ENCODE peak calls at places on chromosomes 2 and 18, in eight cellular contexts. One of them, this sample, is unnamed.

GRCh38 chr18:79616651-79617518 is 62.7 kb upstream of the CTDP1 start:
- DNase-seq in endothelial cell of umbilical vein: no peak
- DNase-seq in heart left ventricle: no peak
- DNase-seq in right atrium auricular region: no peak
- DNase-seq in lower lobe of right lung: peak
- DNase-seq in heart right ventricle: no peak
- DNase-seq in GM12864: no peak
- DNase-seq in transverse colon: peak
- DNase-seq in this sample: no peak

GRCh38 chr2:37775908-37776250 is 104.4 kb upstream of the CDC42EP3 start:
- DNase-seq in endothelial cell of umbilical vein: no peak
- DNase-seq in heart left ventricle: no peak
- DNase-seq in right atrium auricular region: no peak
- DNase-seq in lower lobe of right lung: no peak
- DNase-seq in heart right ventricle: no peak
- DNase-seq in GM12864: no peak
- DNase-seq in transverse colon: no peak
- DNase-seq in this sample: no peak

GRCh38 chr2:130728007-130728454 is 839 bp upstream of the GPR148 start:
- DNase-seq in endothelial cell of umbilical vein: no peak
- DNase-seq in heart left ventricle: no peak
- DNase-seq in right atrium auricular region: no peak
- DNase-seq in lower lobe of right lung: no peak
- DNase-seq in heart right ventricle: no peak
- DNase-seq in GM12864: no peak
- DNase-seq in transverse colon: peak
- DNase-seq in this sample: peak

GRCh38 chr2:240877460-240878340 is 9.1 kb downstream of the AGXT start:
- DNase-seq in endothelial cell of umbilical vein: no peak
- DNase-seq in heart left ventricle: no peak
- DNase-seq in right atrium auricular region: no peak
- DNase-seq in lower lobe of right lung: peak
- DNase-seq in heart right ventricle: no peak
- DNase-seq in GM12864: no peak
- DNase-seq in transverse colon: no peak
- DNase-seq in this sample: peak

GRCh38 chr2:234444888-234445287 is 52.0 kb downstream of the ARL4C start:
- DNase-seq in endothelial cell of umbilical vein: peak
- DNase-seq in heart left ventricle: no peak
- DNase-seq in right atrium auricular region: no peak
- DNase-seq in lower lobe of right lung: no peak
- DNase-seq in heart right ventricle: peak
- DNase-seq in GM12864: no peak
- DNase-seq in transverse colon: peak
- DNase-seq in this sample: no peak

GRCh38 chr2:149329470-149330126 is 789 bp upstream of the LYPD6 start:
- DNase-seq in endothelial cell of umbilical vein: peak
- DNase-seq in heart left ventricle: no peak
- DNase-seq in right atrium auricular region: peak
- DNase-seq in lower lobe of right lung: peak
- DNase-seq in heart right ventricle: peak
- DNase-seq in GM12864: no peak
- DNase-seq in transverse colon: peak
- DNase-seq in this sample: no peak

GRCh38 chr2:112795720-112796119 is 11.4 kb upstream of the IL1A start:
- DNase-seq in endothelial cell of umbilical vein: no peak
- DNase-seq in heart left ventricle: no peak
- DNase-seq in right atrium auricular region: no peak
- DNase-seq in lower lobe of right lung: no peak
- DNase-seq in heart right ventricle: no peak
- DNase-seq in GM12864: no peak
- DNase-seq in transverse colon: no peak
- DNase-seq in this sample: peak

GRCh38 chr2:237998530-237998929 is 31.7 kb downstream of the UBE2F start:
- DNase-seq in endothelial cell of umbilical vein: peak
- DNase-seq in heart left ventricle: no peak
- DNase-seq in right atrium auricular region: no peak
- DNase-seq in lower lobe of right lung: no peak
- DNase-seq in heart right ventricle: no peak
- DNase-seq in GM12864: peak
- DNase-seq in transverse colon: no peak
- DNase-seq in this sample: no peak

GRCh38 chr18:75546964-75547363 is 119.5 kb upstream of the SMIM21 start:
- DNase-seq in endothelial cell of umbilical vein: no peak
- DNase-seq in heart left ventricle: no peak
- DNase-seq in right atrium auricular region: no peak
- DNase-seq in lower lobe of right lung: no peak
- DNase-seq in heart right ventricle: no peak
- DNase-seq in GM12864: no peak
- DNase-seq in transverse colon: no peak
- DNase-seq in this sample: no peak

GRCh38 chr18:74266161-74266560 is 25.6 kb downstream of the CYB5A start:
- DNase-seq in endothelial cell of umbilical vein: no peak
- DNase-seq in heart left ventricle: no peak
- DNase-seq in right atrium auricular region: no peak
- DNase-seq in lower lobe of right lung: no peak
- DNase-seq in heart right ventricle: no peak
- DNase-seq in GM12864: no peak
- DNase-seq in transverse colon: no peak
- DNase-seq in this sample: no peak

GRCh38 chr18:76708036-76708726 is 114.2 kb upstream of the ZNF236 start:
- DNase-seq in endothelial cell of umbilical vein: no peak
- DNase-seq in heart left ventricle: no peak
- DNase-seq in right atrium auricular region: no peak
- DNase-seq in lower lobe of right lung: no peak
- DNase-seq in heart right ventricle: no peak
- DNase-seq in GM12864: no peak
- DNase-seq in transverse colon: no peak
- DNase-seq in this sample: no peak

GRCh38 chr2:9206991-9207640 is 504 bp downstream of the ASAP2 start:
- DNase-seq in endothelial cell of umbilical vein: peak
- DNase-seq in heart left ventricle: peak
- DNase-seq in right atrium auricular region: peak
- DNase-seq in lower lobe of right lung: peak
- DNase-seq in heart right ventricle: no peak
- DNase-seq in GM12864: no peak
- DNase-seq in transverse colon: peak
- DNase-seq in this sample: no peak

GRCh38 chr2:9740382-9741040 is 102.8 kb upstream of the TAF1B start:
- DNase-seq in endothelial cell of umbilical vein: no peak
- DNase-seq in heart left ventricle: no peak
- DNase-seq in right atrium auricular region: no peak
- DNase-seq in lower lobe of right lung: no peak
- DNase-seq in heart right ventricle: no peak
- DNase-seq in GM12864: no peak
- DNase-seq in transverse colon: no peak
- DNase-seq in this sample: no peak

GRCh38 chr18:48300463-48300961 is 108.7 kb downstream of the ZBTB7C start:
- DNase-seq in endothelial cell of umbilical vein: no peak
- DNase-seq in heart left ventricle: no peak
- DNase-seq in right atrium auricular region: no peak
- DNase-seq in lower lobe of right lung: peak
- DNase-seq in heart right ventricle: no peak
- DNase-seq in GM12864: no peak
- DNase-seq in transverse colon: peak
- DNase-seq in this sample: no peak

GRCh38 chr2:222641336-222641735 is 14.6 kb downstream of the FARSB start:
- DNase-seq in endothelial cell of umbilical vein: no peak
- DNase-seq in heart left ventricle: no peak
- DNase-seq in right atrium auricular region: no peak
- DNase-seq in lower lobe of right lung: no peak
- DNase-seq in heart right ventricle: no peak
- DNase-seq in GM12864: no peak
- DNase-seq in transverse colon: no peak
- DNase-seq in this sample: no peak

GRCh38 chr2:222756362-222756831 is 84.9 kb downstream of the MOGAT1 start:
- DNase-seq in endothelial cell of umbilical vein: no peak
- DNase-seq in heart left ventricle: no peak
- DNase-seq in right atrium auricular region: no peak
- DNase-seq in lower lobe of right lung: no peak
- DNase-seq in heart right ventricle: no peak
- DNase-seq in GM12864: no peak
- DNase-seq in transverse colon: no peak
- DNase-seq in this sample: no peak

GRCh38 chr2:221629478-221629877 is 57.4 kb upstream of the EPHA4 start:
- DNase-seq in endothelial cell of umbilical vein: no peak
- DNase-seq in heart left ventricle: no peak
- DNase-seq in right atrium auricular region: no peak
- DNase-seq in lower lobe of right lung: no peak
- DNase-seq in heart right ventricle: no peak
- DNase-seq in GM12864: no peak
- DNase-seq in transverse colon: no peak
- DNase-seq in this sample: no peak

GRCh38 chr2:151287513-151288250 is 1.8 kb downstream of the NMI start:
- DNase-seq in endothelial cell of umbilical vein: no peak
- DNase-seq in heart left ventricle: no peak
- DNase-seq in right atrium auricular region: no peak
- DNase-seq in lower lobe of right lung: no peak
- DNase-seq in heart right ventricle: no peak
- DNase-seq in GM12864: no peak
- DNase-seq in transverse colon: no peak
- DNase-seq in this sample: no peak

GRCh38 chr18:76446746-76447267 is 48.2 kb downstream of the ZNF516 start:
- DNase-seq in endothelial cell of umbilical vein: no peak
- DNase-seq in heart left ventricle: no peak
- DNase-seq in right atrium auricular region: no peak
- DNase-seq in lower lobe of right lung: no peak
- DNase-seq in heart right ventricle: no peak
- DNase-seq in GM12864: no peak
- DNase-seq in transverse colon: no peak
- DNase-seq in this sample: no peak

GRCh38 chr18:12032786-12033642 is 51.7 kb downstream of the IMPA2 start:
- DNase-seq in endothelial cell of umbilical vein: no peak
- DNase-seq in heart left ventricle: no peak
- DNase-seq in right atrium auricular region: peak
- DNase-seq in lower lobe of right lung: no peak
- DNase-seq in heart right ventricle: no peak
- DNase-seq in GM12864: no peak
- DNase-seq in transverse colon: no peak
- DNase-seq in this sample: no peak

GRCh38 chr2:73260338-73260984 is 23.8 kb downstream of the FBXO41 start:
- DNase-seq in endothelial cell of umbilical vein: peak
- DNase-seq in heart left ventricle: peak
- DNase-seq in right atrium auricular region: no peak
- DNase-seq in lower lobe of right lung: peak
- DNase-seq in heart right ventricle: peak
- DNase-seq in GM12864: no peak
- DNase-seq in transverse colon: peak
- DNase-seq in this sample: no peak
- TF ChIP-seq CTCF in endothelial cell of umbilical vein: peak
- TF ChIP-seq CTCF in heart left ventricle: peak
- TF ChIP-seq CTCF in right atrium auricular region: no peak
- TF ChIP-seq CTCF in lower lobe of right lung: peak
- TF ChIP-seq CTCF in heart right ventricle: peak
- TF ChIP-seq CTCF in GM12864: peak
- TF ChIP-seq CTCF in transverse colon: peak
- TF ChIP-seq CTCF in this sample: no peak

DNA sequence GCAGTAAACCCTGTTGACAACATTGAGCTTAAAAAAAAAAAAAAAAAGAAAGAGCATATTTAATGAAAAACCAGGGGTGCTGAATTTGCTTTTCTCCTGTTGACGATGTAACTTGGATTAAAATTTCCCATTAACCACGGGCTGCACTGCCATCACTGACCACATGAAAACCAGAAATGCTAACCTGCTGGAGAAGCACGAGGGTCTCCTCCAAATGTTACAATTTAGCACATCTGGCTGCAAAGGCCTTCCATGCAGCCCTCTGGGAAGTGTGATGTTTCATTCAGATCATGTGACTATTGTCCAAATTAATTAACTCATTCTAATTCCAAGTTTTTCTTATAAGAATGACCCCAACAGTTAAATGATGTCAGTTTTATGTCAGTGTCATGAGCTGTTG is 26.9 kb upstream of the SERPINB12 start:
- DNase-seq in endothelial cell of umbilical vein: no peak
- DNase-seq in heart left ventricle: no peak
- DNase-seq in right atrium auricular region: no peak
- DNase-seq in lower lobe of right lung: no peak
- DNase-seq in heart right ventricle: no peak
- DNase-seq in GM12864: no peak
- DNase-seq in transverse colon: no peak
- DNase-seq in this sample: no peak
- TF ChIP-seq CTCF in endothelial cell of umbilical vein: no peak
- TF ChIP-seq CTCF in heart left ventricle: no peak
- TF ChIP-seq CTCF in right atrium auricular region: no peak
- TF ChIP-seq CTCF in lower lobe of right lung: no peak
- TF ChIP-seq CTCF in heart right ventricle: peak
- TF ChIP-seq CTCF in GM12864: peak
- TF ChIP-seq CTCF in transverse colon: no peak
- TF ChIP-seq CTCF in this sample: no peak

GRCh38 chr2:74886811-74887210 is 52.9 kb downstream of the HK2 start:
- DNase-seq in endothelial cell of umbilical vein: no peak
- DNase-seq in heart left ventricle: no peak
- DNase-seq in right atrium auricular region: no peak
- DNase-seq in lower lobe of right lung: no peak
- DNase-seq in heart right ventricle: no peak
- DNase-seq in GM12864: no peak
- DNase-seq in transverse colon: no peak
- DNase-seq in this sample: no peak
- TF ChIP-seq CTCF in endothelial cell of umbilical vein: no peak
- TF ChIP-seq CTCF in heart left ventricle: no peak
- TF ChIP-seq CTCF in right atrium auricular region: no peak
- TF ChIP-seq CTCF in lower lobe of right lung: no peak
- TF ChIP-seq CTCF in heart right ventricle: no peak
- TF ChIP-seq CTCF in GM12864: peak
- TF ChIP-seq CTCF in transverse colon: no peak
- TF ChIP-seq CTCF in this sample: no peak

GRCh38 chr2:202883987-202884675 is 12.6 kb upstream of the ICA1L start:
- DNase-seq in endothelial cell of umbilical vein: peak
- DNase-seq in heart left ventricle: no peak
- DNase-seq in right atrium auricular region: no peak
- DNase-seq in lower lobe of right lung: no peak
- DNase-seq in heart right ventricle: no peak
- DNase-seq in GM12864: no peak
- DNase-seq in transverse colon: no peak
- DNase-seq in this sample: no peak
- TF ChIP-seq CTCF in endothelial cell of umbilical vein: no peak
- TF ChIP-seq CTCF in heart left ventricle: no peak
- TF ChIP-seq CTCF in right atrium auricular region: no peak
- TF ChIP-seq CTCF in lower lobe of right lung: no peak
- TF ChIP-seq CTCF in heart right ventricle: no peak
- TF ChIP-seq CTCF in GM12864: no peak
- TF ChIP-seq CTCF in transverse colon: no peak
- TF ChIP-seq CTCF in this sample: no peak